ENCODE peak calls at places on chromosomes 4 and X, in five cellular contexts. F, V, B, H and Q are unnamed samples. For H3K4me1, the result is how much of the 10 kb centered on the place peaks cover.

GRCh38 chr4:12583286-12583685 is 900.9 kb downstream of the RAB28 start:
- DNase-seq in F (no peak), V (no peak), B (no peak), H (no peak), Q (no peak)

GRCh38 chr4:105605493-105605892 is 53.1 kb downstream of the ARHGEF38 start:
- DNase-seq in F (no peak), V (no peak), B (no peak), H (no peak), Q (no peak)

GRCh38 chr4:6393066-6393465 is 79.3 kb downstream of the PPP2R2C start:
- DNase-seq in F (no peak), V (no peak), B (no peak), H (no peak), Q (no peak)

GRCh38 chr4:107931775-107932321 is 499 bp downstream of the CYP2U1 start:
- DNase-seq in F (no peak), V (no peak), B (peak), H (peak), Q (no peak)

GRCh38 chr4:169398294-169398693 is 127.5 kb upstream of the SH3RF1 start:
- DNase-seq in F (no peak), V (no peak), B (no peak), H (no peak), Q (no peak)

GRCh38 chr4:53483250-53483649 is 105.8 kb downstream of the FIP1L1 start:
- DNase-seq in F (no peak), V (no peak), B (no peak), H (no peak), Q (no peak)

GRCh38 chrX:9859711-9860555 is 73.7 kb downstream of the SHROOM2 start:
- DNase-seq in F (no peak), V (no peak), B (no peak), H (no peak), Q (no peak)

GRCh38 chrX:31266172-31267076 is 194.6 kb upstream of the FTHL17 start:
- DNase-seq in F (peak), V (no peak), B (peak), H (peak), Q (no peak)

GRCh38 chrX:81925812-81926211 is 723.9 kb downstream of the SH3BGRL start:
- DNase-seq in F (no peak), V (no peak), B (no peak), H (no peak), Q (no peak)

GRCh38 chr4:16646459-16646858 is 252.0 kb downstream of the LDB2 start:
- DNase-seq in F (no peak), V (no peak), B (no peak), H (no peak), Q (no peak)

GRCh38 chr4:25154594-25155265 is 5.5 kb downstream of the SEPSECS start:
- DNase-seq in F (no peak), V (no peak), B (no peak), H (no peak), Q (no peak)

GRCh38 chr4:139593091-139593564 is 37.1 kb upstream of the SETD7 start:
- DNase-seq in F (no peak), V (no peak), B (no peak), H (no peak), Q (no peak)

GRCh38 chr4:156672924-156673323 is 298.7 kb downstream of the PDGFC start:
- DNase-seq in F (no peak), V (no peak), B (no peak), H (no peak), Q (no peak)

GRCh38 chrX:102129473-102129872 is 4.0 kb downstream of the TCEAL2 start:
- DNase-seq in F (no peak), V (no peak), B (no peak), H (no peak), Q (no peak)

GRCh38 chr4:116599859-116600258 is 485.5 kb downstream of the TRAM1L1 start:
- DNase-seq in F (no peak), V (peak), B (no peak), H (no peak), Q (no peak)

GRCh38 chr4:109499513-109499912 is 60.5 kb upstream of the MCUB start:
- DNase-seq in F (no peak), V (no peak), B (no peak), H (no peak), Q (no peak)

GRCh38 chr4:174561556-174561955 is 39.3 kb upstream of the HPGD start:
- DNase-seq in F (no peak), V (no peak), B (no peak), H (no peak), Q (no peak)

GRCh38 chr4:89868261-89868660 is 26.4 kb upstream of the MMRN1 start:
- DNase-seq in F (no peak), V (no peak), B (no peak), H (no peak), Q (no peak)

GRCh38 chr4:77044458-77045124 is 31.2 kb downstream of the CCNI start:
- DNase-seq in F (peak), V (no peak), B (no peak), H (no peak), Q (no peak)

GRCh38 chr4:17094811-17095210 is 196.4 kb upstream of the LDB2 start:
- DNase-seq in F (no peak), V (no peak), B (no peak), H (no peak), Q (no peak)

GRCh38 chr4:48147621-48148020 is 13.6 kb upstream of the TXK start:
- DNase-seq in F (no peak), V (no peak), B (no peak), H (no peak), Q (no peak)

GRCh38 chr4:123786159-123786915 is 389.7 kb downstream of the SPRY1 start:
- DNase-seq in F (no peak), V (no peak), B (no peak), H (no peak), Q (no peak)

GRCh38 chr4:1415681-1415981 is 9.4 kb upstream of the NKX1-1 start:
- DNase-seq in F (peak), V (no peak), B (peak), H (no peak), Q (no peak)

GRCh38 chr4:153146031-153146430 is 58.2 kb upstream of the TRIM2 start:
- DNase-seq in F (no peak), V (no peak), B (no peak), H (no peak), Q (no peak)

GRCh38 chr4:153152453-153153338 is 51.5 kb upstream of the TRIM2 start:
- DNase-seq in F (no peak), V (no peak), B (no peak), H (no peak), Q (no peak)

GRCh38 chr4:153153339-153153851 is 50.8 kb upstream of the TRIM2 start:
- DNase-seq in F (no peak), V (no peak), B (no peak), H (peak), Q (no peak)

GRCh38 chr4:153151535-153152452 is 52.4 kb upstream of the TRIM2 start:
- DNase-seq in F (peak), V (no peak), B (peak), H (no peak), Q (no peak)

GRCh38 chr4:153148796-153149195 is 55.4 kb upstream of the TRIM2 start:
- DNase-seq in F (no peak), V (no peak), B (no peak), H (no peak), Q (no peak)
- TF ChIP-seq POLR2AphosphoS5 in F (no peak), V (no peak), B (no peak), H (no peak), Q (no peak)

GRCh38 chr4:145898926-145899531 is 39.6 kb downstream of the ZNF827 start:
- DNase-seq in F (no peak), V (no peak), B (no peak), H (no peak), Q (no peak)
- H3K4me1 ChIP-seq in F (under half), V (under half), B (under half), H (under half), Q (under half)

GRCh38 chrX:1453951-1454785 is 1.5 kb upstream of the ASMTL start:
- DNase-seq in F (peak), V (peak), B (peak), H (peak), Q (peak)
- TF ChIP-seq POLR2AphosphoS5 in F (no peak), V (no peak), B (no peak), H (no peak), Q (no peak)

GRCh38 chrX:16869393-16870094 is 618 bp downstream of the RBBP7 start:
- DNase-seq in F (peak), V (no peak), B (peak), H (peak), Q (no peak)
- H3K4me1 ChIP-seq in F (under half), V (under half), B (under half), H (under half), Q (under half)

GRCh38 chr4:155408796-155409195 is 32.0 kb upstream of the MAP9 start:
- DNase-seq in F (no peak), V (no peak), B (no peak), H (no peak), Q (no peak)

GRCh38 chr4:155403886-155404285 is 27.1 kb upstream of the MAP9 start:
- DNase-seq in F (no peak), V (no peak), B (no peak), H (no peak), Q (no peak)

GRCh38 chr4:155405059-155405458 is 28.3 kb upstream of the MAP9 start:
- DNase-seq in F (no peak), V (no peak), B (no peak), H (no peak), Q (no peak)

GRCh38 chr4:155411546-155411945 is 34.8 kb upstream of the MAP9 start:
- DNase-seq in F (no peak), V (no peak), B (no peak), H (no peak), Q (no peak)

GRCh38 chr4:155407480-155407879 is 30.7 kb upstream of the MAP9 start:
- DNase-seq in F (no peak), V (no peak), B (no peak), H (no peak), Q (no peak)
- TF ChIP-seq POLR2AphosphoS5 in F (no peak), V (no peak), B (no peak), H (no peak), Q (no peak)